ENCODE peak calls at places on chromosomes 11 and 22, in five cellular contexts. O is sigmoid colon, P is uterus, U is adrenal gland, G is heart left ventricle. H is an unnamed sample.
A peak's percentile ranks its signal among the peaks of the same experiment; 100 is the strongest.

GRCh38 chr11:61111786-61112517 is 9.7 kb downstream of the CD5 start:
- DNase-seq in O (peak; percentile 58), P (no peak), U (no peak), G (no peak), H (no peak)

GRCh38 chr22:36299911-36300310 is 47.0 kb downstream of the APOL1 start:
- DNase-seq in O (no peak), P (no peak), U (no peak), G (no peak), H (no peak)

GRCh38 chr22:30430933-30431332 is 5.4 kb downstream of the MTFP1 start:
- DNase-seq in O (no peak), P (no peak), U (no peak), G (no peak), H (no peak)

GRCh38 chr11:104254347-104254746 is 90.4 kb upstream of the PDGFD start:
- DNase-seq in O (no peak), P (no peak), U (peak; percentile 54), G (no peak), H (peak; percentile 5)

GRCh38 chr11:109401532-109401931 is 20.5 kb upstream of the C11orf87 start:
- DNase-seq in O (no peak), P (no peak), U (no peak), G (no peak), H (no peak)

GRCh38 chr11:68287419-68287818 is 15.6 kb upstream of the C11orf24 start:
- DNase-seq in O (no peak), P (no peak), U (no peak), G (no peak), H (no peak)

GRCh38 chr11:79242616-79243015 is 198.2 kb downstream of the TENM4 start:
- DNase-seq in O (no peak), P (no peak), U (no peak), G (no peak), H (no peak)

GRCh38 chr11:116272181-116272789 is 500.5 kb downstream of the BUD13 start:
- DNase-seq in O (no peak), P (no peak), U (no peak), G (no peak), H (no peak)

GRCh38 chr11:113732092-113732491 is 26.0 kb upstream of the TMPRSS5 start:
- DNase-seq in O (no peak), P (no peak), U (no peak), G (no peak), H (no peak)

GRCh38 chr11:61599968-61600710 is 19.3 kb upstream of the SYT7 start:
- DNase-seq in O (no peak), P (no peak), U (no peak), G (no peak), H (no peak)

GRCh38 chr22:20509344-20510047 is 2.1 kb downstream of the MED15 start:
- DNase-seq in O (peak; percentile 89), P (peak; percentile 66), U (peak; percentile 97), G (peak; percentile 83), H (no peak)

GRCh38 chr22:47160781-47161520 is 398.5 kb downstream of the TBC1D22A start:
- DNase-seq in O (peak; percentile 34), P (no peak), U (no peak), G (no peak), H (no peak)

GRCh38 chr22:23683545-23683944 is 7.3 kb upstream of the RGL4 start:
- DNase-seq in O (no peak), P (peak; percentile 2), U (peak; percentile 15), G (no peak), H (no peak)

GRCh38 chr11:70711911-70712185 is 313.5 kb downstream of the CTTN start:
- DNase-seq in O (no peak), P (no peak), U (no peak), G (no peak), H (no peak)

GRCh38 chr11:93846411-93846810 is 4.0 kb downstream of the VSTM5 start:
- DNase-seq in O (no peak), P (no peak), U (no peak), G (no peak), H (no peak)

GRCh38 chr11:61061081-61061826 is 41.0 kb upstream of the CD5 start:
- DNase-seq in O (peak; percentile 15), P (no peak), U (no peak), G (no peak), H (peak; percentile 19)

GRCh38 chr22:37133304-37134018 is 16.3 kb downstream of the IL2RB start:
- DNase-seq in O (no peak), P (no peak), U (peak; percentile 88), G (no peak), H (no peak)

GRCh38 chr11:27701262-27702105 is 1.2 kb upstream of the BDNF start:
- DNase-seq in O (no peak), P (no peak), U (no peak), G (peak; percentile 44), H (no peak)

GRCh38 chr11:60315866-60316265 is 11.2 kb upstream of the MS4A6E start:
- DNase-seq in O (no peak), P (no peak), U (no peak), G (no peak), H (no peak)

GRCh38 chr22:19036523-19037273 is 85.5 kb downstream of the DGCR2 start:
- DNase-seq in O (no peak), P (no peak), U (peak; percentile 50), G (no peak), H (no peak)
- TF ChIP-seq POLR2A in O (no peak), P (no peak), U (no peak), G (no peak), H (no peak)

GRCh38 chr22:41621911-41622179 is 750 bp downstream of the XRCC6 start:
- DNase-seq in O (no peak), P (no peak), U (no peak), G (no peak), H (no peak)

GRCh38 chr22:41619979-41620645 is 731 bp downstream of the DESI1 start:
- DNase-seq in O (peak; percentile 78), P (peak; percentile 33), U (peak; percentile 77), G (peak; percentile 42), H (no peak)

GRCh38 chr22:41625577-41625976 is 4.5 kb downstream of the XRCC6 start:
- DNase-seq in O (no peak), P (no peak), U (peak; percentile 80), G (no peak), H (no peak)

GRCh38 chr22:41621099-41621910 is at the start of gene XRCC6:
- DNase-seq in O (peak; percentile 100), P (peak; percentile 100), U (peak; percentile 100), G (peak; percentile 100), H (peak; percentile 93)

GRCh38 chr22:41620646-41621098 is at the start of gene DESI1:
- DNase-seq in O (no peak), P (no peak), U (no peak), G (no peak), H (no peak)
- TF ChIP-seq POLR2A in O (peak; percentile 52), P (peak; percentile 26), U (peak; percentile 54), G (no peak), H (peak; percentile 54)

GRCh38 chr11:64327993-64328392 is 10.1 kb downstream of the PRDX5 start:
- DNase-seq in O (no peak), P (no peak), U (no peak), G (no peak), H (no peak)

GRCh38 chr11:64334764-64335741 is 5.0 kb upstream of the CCDC88B start:
- DNase-seq in O (no peak), P (no peak), U (peak; percentile 96), G (no peak), H (peak; percentile 95)

GRCh38 chr11:64333556-64333955 is 6.4 kb upstream of the CCDC88B start:
- DNase-seq in O (no peak), P (no peak), U (no peak), G (no peak), H (no peak)

GRCh38 chr11:64330888-64331287 is 9.1 kb upstream of the CCDC88B start:
- DNase-seq in O (no peak), P (no peak), U (no peak), G (no peak), H (no peak)

GRCh38 chr11:64331569-64332371 is 8.2 kb upstream of the CCDC88B start:
- DNase-seq in O (peak; percentile 76), P (no peak), U (peak; percentile 97), G (peak; percentile 71), H (peak; percentile 90)
- TF ChIP-seq POLR2A in O (no peak), P (no peak), U (no peak), G (no peak), H (no peak)

DNA sequence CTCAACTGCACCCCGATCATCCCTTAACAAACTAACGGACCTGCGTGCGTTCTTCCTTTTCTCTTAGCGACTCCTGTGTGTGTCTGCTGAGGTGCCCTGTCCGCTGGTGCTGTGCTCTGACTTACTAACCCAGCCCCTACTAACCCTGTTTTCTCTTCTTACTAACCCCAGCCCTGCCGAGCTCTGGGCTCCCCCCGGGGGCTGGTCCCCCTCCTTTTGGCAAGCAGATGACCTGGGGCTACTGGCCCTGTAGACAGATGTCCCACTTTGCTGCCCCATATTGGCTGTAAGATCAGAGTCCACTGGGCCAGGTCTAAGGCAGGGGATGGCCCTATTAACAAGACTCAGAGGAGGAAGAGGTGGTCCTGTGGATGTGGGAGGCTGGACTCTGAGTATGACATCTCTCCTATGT is 14.7 kb downstream of the MIAT start:
- DNase-seq in O (no peak), P (no peak), U (no peak), G (no peak), H (no peak)
- TF ChIP-seq POLR2A in O (no peak), P (no peak), U (no peak), G (no peak), H (no peak)

DNA sequence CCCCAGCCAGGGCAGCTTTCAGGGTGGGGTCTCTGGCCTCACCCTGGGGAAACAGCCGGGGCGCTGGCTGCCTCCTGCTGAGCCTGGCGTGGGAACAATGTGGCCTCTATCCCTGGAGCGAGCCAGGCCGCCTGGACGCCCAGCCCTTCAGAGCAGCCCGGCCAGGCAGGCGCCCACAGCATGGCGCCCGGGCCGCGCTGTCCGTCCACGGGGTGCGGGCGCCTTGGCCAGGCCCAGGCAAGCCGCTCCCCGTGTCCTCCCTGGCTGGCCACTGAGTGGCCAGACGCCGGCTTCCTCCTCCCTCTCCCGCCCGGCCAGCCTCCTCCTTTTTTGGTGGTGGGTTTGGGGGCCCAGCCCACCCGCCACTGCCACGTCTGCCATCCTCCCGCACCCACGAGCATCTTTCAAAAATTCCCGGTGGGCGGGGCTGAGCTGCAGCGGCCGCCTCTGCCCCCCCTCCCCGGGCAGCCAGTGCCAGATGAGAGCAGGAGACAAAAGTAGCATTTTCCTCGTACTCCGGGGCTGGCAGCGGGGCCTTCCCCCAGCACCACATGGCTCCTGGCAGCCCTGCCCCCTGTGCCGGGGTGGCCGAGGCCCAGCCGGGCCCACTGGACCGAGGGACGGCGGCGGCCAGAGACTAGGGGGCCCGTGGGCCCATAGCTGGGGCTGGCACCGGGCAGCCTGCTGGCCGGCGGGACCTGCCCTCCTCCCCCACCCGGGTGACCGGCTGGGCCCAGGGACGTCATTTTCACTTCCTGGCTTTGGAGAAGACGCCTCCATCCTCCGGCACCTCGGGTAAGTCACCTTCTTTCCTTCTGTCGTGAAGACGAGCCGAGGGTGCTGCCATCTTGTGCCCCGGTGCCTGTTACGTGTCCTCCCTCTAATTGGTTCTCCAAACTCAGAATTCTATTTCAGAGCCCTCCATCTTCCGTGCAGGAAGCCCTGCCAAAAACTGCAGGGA is 70.2 kb upstream of the PPARA start:
- DNase-seq in O (peak; percentile 95), P (peak; percentile 88), U (peak; percentile 84), G (peak; percentile 80), H (no peak)
- TF ChIP-seq POLR2A in O (peak; percentile 39), P (peak; percentile 68), U (peak; percentile 46), G (no peak), H (peak; percentile 52)